ENCODE peak calls at places on chromosome 16, in seven cellular contexts. L, N, R, B, I, M and P are unnamed samples.
A peak's percentile ranks its signal among the peaks of the same experiment; 100 is the strongest.

GRCh38 chr16:75860654-75861053 is 134.4 kb upstream of the CPHXL start:
- DNase-seq in L (no peak), N (peak; percentile 66), R (no peak), B (peak; percentile 16), I (no peak), M (no peak), P (peak; percentile 21)

GRCh38 chr16:28057949-28058348 is 5.6 kb downstream of the GSG1L start:
- DNase-seq in L (no peak), N (no peak), R (no peak), B (no peak), I (no peak), M (no peak), P (no peak)

GRCh38 chr16:74073471-74073870 is 223.1 kb upstream of the PSMD7 start:
- DNase-seq in L (no peak), N (no peak), R (peak; percentile 22), B (no peak), I (no peak), M (peak; percentile 8), P (peak; percentile 64)

GRCh38 chr16:74522160-74522559 is 84.8 kb downstream of the GLG1 start:
- DNase-seq in L (no peak), N (no peak), R (no peak), B (no peak), I (no peak), M (peak; percentile 16), P (no peak)

GRCh38 chr16:275041-275621 is 613 bp downstream of the RGS11 start:
- DNase-seq in L (no peak), N (peak; percentile 53), R (no peak), B (no peak), I (no peak), M (no peak), P (no peak)

GRCh38 chr16:74757347-74757746 is 17.3 kb downstream of the FA2H start:
- DNase-seq in L (no peak), N (no peak), R (no peak), B (no peak), I (no peak), M (no peak), P (no peak)

GRCh38 chr16:65077181-65077580 is 44.7 kb downstream of the CDH11 start:
- DNase-seq in L (no peak), N (no peak), R (no peak), B (no peak), I (no peak), M (no peak), P (no peak)

GRCh38 chr16:82067042-82067809 is 32.2 kb downstream of the HSD17B2 start:
- DNase-seq in L (peak; percentile 26), N (no peak), R (no peak), B (no peak), I (no peak), M (peak; percentile 31), P (no peak)

GRCh38 chr16:73031155-73031866 is 16.6 kb downstream of the ZFHX3 start:
- DNase-seq in L (no peak), N (no peak), R (no peak), B (no peak), I (no peak), M (no peak), P (no peak)

GRCh38 chr16:8649829-8650554 is 24.4 kb upstream of the ABAT start:
- DNase-seq in L (no peak), N (no peak), R (no peak), B (no peak), I (no peak), M (no peak), P (no peak)

GRCh38 chr16:49515016-49515415 is 141.4 kb downstream of the C16orf78 start:
- DNase-seq in L (no peak), N (no peak), R (no peak), B (no peak), I (no peak), M (no peak), P (no peak)

GRCh38 chr16:12497558-12497957 is 306.1 kb downstream of the CPPED1 start:
- DNase-seq in L (no peak), N (peak; percentile 32), R (no peak), B (no peak), I (no peak), M (no peak), P (no peak)

GRCh38 chr16:89300311-89300975 is 82.9 kb downstream of the ZNF778 start:
- DNase-seq in L (peak; percentile 80), N (no peak), R (no peak), B (no peak), I (no peak), M (peak; percentile 65), P (peak; percentile 74)

GRCh38 chr16:87930456-87930855 is 5.9 kb downstream of the CA5A start:
- DNase-seq in L (no peak), N (no peak), R (no peak), B (no peak), I (no peak), M (no peak), P (no peak)

GRCh38 chr16:57898961-57899360 is 72.0 kb downstream of the CNGB1 start:
- DNase-seq in L (no peak), N (peak; percentile 76), R (no peak), B (peak; percentile 44), I (no peak), M (no peak), P (no peak)

GRCh38 chr16:69932228-69932627 is 18.9 kb upstream of the CLEC18A start:
- DNase-seq in L (no peak), N (no peak), R (no peak), B (no peak), I (no peak), M (no peak), P (no peak)

GRCh38 chr16:75000481-75001081 is 1.8 kb downstream of the ZNRF1 start:
- DNase-seq in L (peak; percentile 33), N (peak; percentile 27), R (no peak), B (peak; percentile 21), I (no peak), M (peak; percentile 37), P (no peak)

GRCh38 chr16:56972403-56972802 is 10.7 kb downstream of the CETP start:
- DNase-seq in L (no peak), N (no peak), R (no peak), B (no peak), I (no peak), M (no peak), P (no peak)

GRCh38 chr16:81499576-81500380 is 55.2 kb downstream of the CMIP start:
- DNase-seq in L (no peak), N (no peak), R (no peak), B (peak; percentile 81), I (no peak), M (no peak), P (no peak)

GRCh38 chr16:80948886-80949502 is 57.7 kb downstream of the CMC2 start:
- DNase-seq in L (peak; percentile 55), N (peak; percentile 88), R (no peak), B (peak; percentile 56), I (no peak), M (peak; percentile 20), P (peak; percentile 59)

GRCh38 chr16:68296291-68296690 is 14.5 kb downstream of the SLC7A6OS start:
- DNase-seq in L (no peak), N (no peak), R (no peak), B (no peak), I (no peak), M (no peak), P (no peak)

GRCh38 chr16:88430524-88431446 is 22.3 kb upstream of the ZFPM1 start:
- DNase-seq in L (no peak), N (no peak), R (peak; percentile 8), B (no peak), I (no peak), M (no peak), P (no peak)

GRCh38 chr16:610513-611381 is 20.0 kb upstream of the WFIKKN1 start:
- DNase-seq in L (no peak), N (peak; percentile 71), R (no peak), B (peak; percentile 83), I (no peak), M (no peak), P (peak; percentile 63)

GRCh38 chr16:89922477-89922883 is 662 bp upstream of the TUBB3 start:
- DNase-seq in L (peak; percentile 89), N (peak; percentile 75), R (peak; percentile 98), B (peak; percentile 79), I (peak; percentile 80), M (peak; percentile 91), P (peak; percentile 95)

GRCh38 chr16:19654147-19654546 is 63.9 kb downstream of the KNOP1 start:
- DNase-seq in L (no peak), N (no peak), R (no peak), B (no peak), I (no peak), M (no peak), P (no peak)

GRCh38 chr16:83701494-83701893 is 106.3 kb upstream of the HSBP1 start:
- DNase-seq in L (peak; percentile 37), N (peak; percentile 86), R (peak; percentile 43), B (peak; percentile 65), I (no peak), M (peak; percentile 45), P (peak; percentile 8)

GRCh38 chr16:2512920-2513404 is 790 bp upstream of the ATP6V0C start:
- DNase-seq in L (no peak), N (peak; percentile 67), R (no peak), B (no peak), I (no peak), M (no peak), P (no peak)
- TF ChIP-seq CTCF in L (no peak), N (peak; percentile 48), R (peak; percentile 24), B (no peak), I (no peak), M (no peak), P (no peak)

GRCh38 chr16:66426112-66427035 is 721 bp upstream of the BEAN1 start:
- DNase-seq in L (no peak), N (peak; percentile 36), R (no peak), B (peak; percentile 40), I (no peak), M (no peak), P (no peak)
- H3K4me3 ChIP-seq in L (peak overlapping the region; percentile 46), N (peak overlapping the region; percentile 42), R (peak overlapping the region; percentile 37), B (peak overlapping the region; percentile 26), I (peak overlapping the region; percentile 66), M (peak overlapping the region; percentile 18), P (peak overlapping the region; percentile 19)

GRCh38 chr16:2270588-2271470 is 2.9 kb upstream of the RNPS1 start:
- DNase-seq in L (no peak), N (no peak), R (no peak), B (no peak), I (no peak), M (no peak), P (no peak)
- TF ChIP-seq CTCF in L (no peak), N (no peak), R (no peak), B (no peak), I (no peak), M (no peak), P (no peak)

GRCh38 chr16:30526137-30526822 is at the start of gene ZNF768:
- DNase-seq in L (peak; percentile 9), N (peak; percentile 87), R (no peak), B (no peak), I (no peak), M (no peak), P (peak; percentile 7)
- H3K4me3 ChIP-seq in L (peak within 1 kb of the TSS; percentile 84), N (peak within 1 kb of the TSS; percentile 80), R (peak within 1 kb of the TSS; percentile 75), B (peak within 1 kb of the TSS; percentile 71), I (peak within 1 kb of the TSS; percentile 98), M (peak within 1 kb of the TSS; percentile 85), P (peak within 1 kb of the TSS; percentile 71)

GRCh38 chr16:4694664-4695451 is 1.5 kb downstream of the NUDT16L1 start:
- DNase-seq in L (peak; percentile 9), N (no peak), R (no peak), B (no peak), I (no peak), M (no peak), P (no peak)
- TF ChIP-seq CTCF in L (no peak), N (no peak), R (peak; percentile 21), B (peak; percentile 15), I (no peak), M (no peak), P (no peak)